ENCODE peak calls at places on chromosomes 1 and 21, in four cellular contexts. D, A, Z and E are unnamed samples.
A peak's percentile ranks its signal among the peaks of the same experiment; 100 is the strongest.

GRCh38 chr1:242405947-242406346 is 118.5 kb downstream of the PLD5 start:
- DNase-seq in D (no peak), A (no peak), Z (no peak), E (no peak)

GRCh38 chr1:153945795-153946621 is 510 bp downstream of the DENND4B start:
- DNase-seq in D (peak; percentile 79), A (peak; percentile 69), Z (peak; percentile 44), E (peak; percentile 98)

GRCh38 chr1:194013561-194013960 is 827.1 kb upstream of the B3GALT2 start:
- DNase-seq in D (no peak), A (no peak), Z (no peak), E (no peak)

GRCh38 chr1:50420283-50420682 is 3.0 kb downstream of the DMRTA2 start:
- DNase-seq in D (no peak), A (no peak), Z (no peak), E (no peak)

GRCh38 chr1:220926146-220926545 is 46.9 kb downstream of the HLX start:
- DNase-seq in D (no peak), A (no peak), Z (no peak), E (no peak)

GRCh38 chr1:98304888-98305287 is 356.6 kb upstream of the SNX7 start:
- DNase-seq in D (no peak), A (no peak), Z (no peak), E (no peak)

GRCh38 chr1:201024251-201024998 is 911 bp upstream of the KIF21B start:
- DNase-seq in D (no peak), A (no peak), Z (no peak), E (no peak)

GRCh38 chr21:38404134-38404533 is 94.1 kb downstream of the ERG start:
- DNase-seq in D (no peak), A (no peak), Z (no peak), E (peak; percentile 42)

GRCh38 chr21:42233067-42233981 is 14.4 kb downstream of the ABCG1 start:
- DNase-seq in D (peak; percentile 41), A (peak; percentile 55), Z (no peak), E (peak; percentile 80)

GRCh38 chr1:63615809-63616420 is 22.7 kb downstream of the PGM1 start:
- DNase-seq in D (peak; percentile 72), A (peak; percentile 36), Z (peak; percentile 5), E (peak; percentile 90)

GRCh38 chr1:112234710-112235109 is 161.3 kb upstream of the CTTNBP2NL start:
- DNase-seq in D (no peak), A (no peak), Z (no peak), E (no peak)

GRCh38 chr1:234618726-234619049 is 8.7 kb upstream of the IRF2BP2 start:
- DNase-seq in D (no peak), A (no peak), Z (no peak), E (no peak)

GRCh38 chr1:31571340-31572295 is 4.7 kb upstream of the TINAGL1 start:
- DNase-seq in D (no peak), A (no peak), Z (no peak), E (no peak)

GRCh38 chr1:22506130-22506692 is 54.6 kb downstream of the ZBTB40 start:
- DNase-seq in D (no peak), A (no peak), Z (no peak), E (no peak)

GRCh38 chr1:202143011-202143767 is 1.3 kb downstream of the ARL8A start:
- DNase-seq in D (no peak), A (peak; percentile 52), Z (no peak), E (peak; percentile 87)

GRCh38 chr1:57112148-57112547 is 146.3 kb upstream of the C8B start:
- DNase-seq in D (peak; percentile 51), A (no peak), Z (no peak), E (no peak)